ENCODE peak calls at places on chromosomes 4 and X, in seven cellular contexts. One of them, this sample, is unnamed.
A peak's percentile ranks its signal among the peaks of the same experiment; 100 is the strongest.

GRCh38 chrX:155747520-155747919 is 133.6 kb upstream of the VAMP7 start:
- DNase-seq in stimulated activated CD8-positive, alpha-beta memory T cell treated with anti-CD3 and anti-CD28 coated beads, Interleukin-7, amount 100 ng/mL, for 1 hour: no peak
- DNase-seq in neuronal stem cell: no peak
- DNase-seq in neural crest cell: no peak
- DNase-seq in T follicular helper cell: no peak
- DNase-seq in H9: no peak
- DNase-seq in ACHN: no peak
- DNase-seq in this sample: no peak

GRCh38 chrX:79081895-79082512 is 62.5 kb upstream of the GPR174 start:
- DNase-seq in stimulated activated CD8-positive, alpha-beta memory T cell treated with anti-CD3 and anti-CD28 coated beads, Interleukin-7, amount 100 ng/mL, for 1 hour: no peak
- DNase-seq in neuronal stem cell: peak; percentile 14
- DNase-seq in neural crest cell: peak; percentile 4
- DNase-seq in T follicular helper cell: peak; percentile 12
- DNase-seq in H9: no peak
- DNase-seq in ACHN: peak; percentile 24
- DNase-seq in this sample: no peak

GRCh38 chr4:91359714-91360051 is 944.1 kb upstream of the GRID2 start:
- DNase-seq in stimulated activated CD8-positive, alpha-beta memory T cell treated with anti-CD3 and anti-CD28 coated beads, Interleukin-7, amount 100 ng/mL, for 1 hour: no peak
- DNase-seq in neuronal stem cell: no peak
- DNase-seq in neural crest cell: no peak
- DNase-seq in T follicular helper cell: no peak
- DNase-seq in H9: no peak
- DNase-seq in ACHN: no peak
- DNase-seq in this sample: no peak

GRCh38 chr4:3879681-3880594 is 113.8 kb downstream of the ADRA2C start:
- DNase-seq in stimulated activated CD8-positive, alpha-beta memory T cell treated with anti-CD3 and anti-CD28 coated beads, Interleukin-7, amount 100 ng/mL, for 1 hour: no peak
- DNase-seq in neuronal stem cell: no peak
- DNase-seq in neural crest cell: no peak
- DNase-seq in T follicular helper cell: no peak
- DNase-seq in H9: no peak
- DNase-seq in ACHN: no peak
- DNase-seq in this sample: peak; percentile 59

GRCh38 chr4:108224628-108225053 is 55.9 kb upstream of the LEF1 start:
- DNase-seq in stimulated activated CD8-positive, alpha-beta memory T cell treated with anti-CD3 and anti-CD28 coated beads, Interleukin-7, amount 100 ng/mL, for 1 hour: no peak
- DNase-seq in neuronal stem cell: no peak
- DNase-seq in neural crest cell: no peak
- DNase-seq in T follicular helper cell: no peak
- DNase-seq in H9: no peak
- DNase-seq in ACHN: no peak
- DNase-seq in this sample: no peak

GRCh38 chr4:138405439-138405838 is 163.3 kb upstream of the SLC7A11 start:
- DNase-seq in stimulated activated CD8-positive, alpha-beta memory T cell treated with anti-CD3 and anti-CD28 coated beads, Interleukin-7, amount 100 ng/mL, for 1 hour: no peak
- DNase-seq in neuronal stem cell: no peak
- DNase-seq in neural crest cell: no peak
- DNase-seq in T follicular helper cell: no peak
- DNase-seq in H9: no peak
- DNase-seq in ACHN: peak; percentile 19
- DNase-seq in this sample: no peak

GRCh38 chrX:140836874-140837273 is 127.3 kb downstream of the LINC00632 start:
- DNase-seq in stimulated activated CD8-positive, alpha-beta memory T cell treated with anti-CD3 and anti-CD28 coated beads, Interleukin-7, amount 100 ng/mL, for 1 hour: no peak
- DNase-seq in neuronal stem cell: no peak
- DNase-seq in neural crest cell: no peak
- DNase-seq in T follicular helper cell: no peak
- DNase-seq in H9: no peak
- DNase-seq in ACHN: no peak
- DNase-seq in this sample: no peak

GRCh38 chr4:184474261-184475095 is at the start of gene IRF2:
- DNase-seq in stimulated activated CD8-positive, alpha-beta memory T cell treated with anti-CD3 and anti-CD28 coated beads, Interleukin-7, amount 100 ng/mL, for 1 hour: peak; percentile 92
- DNase-seq in neuronal stem cell: peak; percentile 88
- DNase-seq in neural crest cell: peak; percentile 83
- DNase-seq in T follicular helper cell: peak; percentile 95
- DNase-seq in H9: peak; percentile 95
- DNase-seq in ACHN: peak; percentile 95
- DNase-seq in this sample: peak; percentile 98

GRCh38 chrX:110989869-110990268 is 106.1 kb upstream of the PAK3 start:
- DNase-seq in stimulated activated CD8-positive, alpha-beta memory T cell treated with anti-CD3 and anti-CD28 coated beads, Interleukin-7, amount 100 ng/mL, for 1 hour: no peak
- DNase-seq in neuronal stem cell: no peak
- DNase-seq in neural crest cell: no peak
- DNase-seq in T follicular helper cell: no peak
- DNase-seq in H9: no peak
- DNase-seq in ACHN: no peak
- DNase-seq in this sample: no peak

GRCh38 chr4:2412534-2412884 is 5.9 kb downstream of the ZFYVE28 start:
- DNase-seq in stimulated activated CD8-positive, alpha-beta memory T cell treated with anti-CD3 and anti-CD28 coated beads, Interleukin-7, amount 100 ng/mL, for 1 hour: peak; percentile 25
- DNase-seq in neuronal stem cell: no peak
- DNase-seq in neural crest cell: no peak
- DNase-seq in T follicular helper cell: peak; percentile 43
- DNase-seq in H9: no peak
- DNase-seq in ACHN: no peak
- DNase-seq in this sample: no peak

GRCh38 chr4:7736436-7737267 is 203.0 kb downstream of the AFAP1 start:
- DNase-seq in stimulated activated CD8-positive, alpha-beta memory T cell treated with anti-CD3 and anti-CD28 coated beads, Interleukin-7, amount 100 ng/mL, for 1 hour: no peak
- DNase-seq in neuronal stem cell: no peak
- DNase-seq in neural crest cell: no peak
- DNase-seq in T follicular helper cell: no peak
- DNase-seq in H9: no peak
- DNase-seq in ACHN: peak; percentile 76
- DNase-seq in this sample: no peak

GRCh38 chrX:10044021-10044420 is 76.9 kb downstream of the CLDN34 start:
- DNase-seq in stimulated activated CD8-positive, alpha-beta memory T cell treated with anti-CD3 and anti-CD28 coated beads, Interleukin-7, amount 100 ng/mL, for 1 hour: no peak
- DNase-seq in neuronal stem cell: no peak
- DNase-seq in neural crest cell: no peak
- DNase-seq in T follicular helper cell: no peak
- DNase-seq in H9: no peak
- DNase-seq in ACHN: no peak
- DNase-seq in this sample: peak; percentile 4

GRCh38 chr4:17713779-17714178 is 67.6 kb downstream of the FAM184B start:
- DNase-seq in stimulated activated CD8-positive, alpha-beta memory T cell treated with anti-CD3 and anti-CD28 coated beads, Interleukin-7, amount 100 ng/mL, for 1 hour: no peak
- DNase-seq in neuronal stem cell: no peak
- DNase-seq in neural crest cell: no peak
- DNase-seq in T follicular helper cell: no peak
- DNase-seq in H9: no peak
- DNase-seq in ACHN: no peak
- DNase-seq in this sample: no peak